ENCODE peak calls at places on chromosomes 11 and 22, in four cellular contexts. One of them, this sample, is unnamed. For H3K4me1, the result is how much of the 10 kb centered on the place peaks cover.

GRCh38 chr11:113387605-113388211 is at the start of gene ANKK1:
- DNase-seq in mucosa of descending colon: peak
- DNase-seq in CD8-positive, alpha-beta memory T cell: no peak
- DNase-seq in HAP-1: no peak
- DNase-seq in this sample: no peak

GRCh38 chr11:2512431-2513407 is 67.9 kb downstream of the KCNQ1 start:
- DNase-seq in mucosa of descending colon: no peak
- DNase-seq in CD8-positive, alpha-beta memory T cell: no peak
- DNase-seq in HAP-1: no peak
- DNase-seq in this sample: peak

GRCh38 chr11:61756452-61757212 is 4.2 kb downstream of the MYRF start:
- DNase-seq in mucosa of descending colon: peak
- DNase-seq in CD8-positive, alpha-beta memory T cell: no peak
- DNase-seq in HAP-1: no peak
- DNase-seq in this sample: no peak

GRCh38 chr22:39622881-39623367 is 52.4 kb downstream of the CACNA1I start:
- DNase-seq in mucosa of descending colon: peak
- DNase-seq in CD8-positive, alpha-beta memory T cell: peak
- DNase-seq in HAP-1: peak
- DNase-seq in this sample: peak

GRCh38 chr11:31802990-31803812 is 7.9 kb downstream of the PAX6 start:
- DNase-seq in mucosa of descending colon: no peak
- DNase-seq in CD8-positive, alpha-beta memory T cell: no peak
- DNase-seq in HAP-1: no peak
- DNase-seq in this sample: no peak

GRCh38 chr11:96763244-96763643 is 373.4 kb downstream of the JRKL start:
- DNase-seq in mucosa of descending colon: no peak
- DNase-seq in CD8-positive, alpha-beta memory T cell: no peak
- DNase-seq in HAP-1: no peak
- DNase-seq in this sample: no peak

GRCh38 chr22:46462726-46463371 is 74.6 kb downstream of the CELSR1 start:
- DNase-seq in mucosa of descending colon: no peak
- DNase-seq in CD8-positive, alpha-beta memory T cell: no peak
- DNase-seq in HAP-1: no peak
- DNase-seq in this sample: no peak

GRCh38 chr22:47625531-47626427 is 863.3 kb downstream of the TBC1D22A start:
- DNase-seq in mucosa of descending colon: no peak
- DNase-seq in CD8-positive, alpha-beta memory T cell: no peak
- DNase-seq in HAP-1: no peak
- DNase-seq in this sample: no peak

GRCh38 chr11:62142921-62143320 is 19.1 kb downstream of the INCENP start:
- DNase-seq in mucosa of descending colon: no peak
- DNase-seq in CD8-positive, alpha-beta memory T cell: no peak
- DNase-seq in HAP-1: no peak
- DNase-seq in this sample: peak

GRCh38 chr22:46133588-46133855 is 16.8 kb upstream of the PPARA start:
- DNase-seq in mucosa of descending colon: no peak
- DNase-seq in CD8-positive, alpha-beta memory T cell: no peak
- DNase-seq in HAP-1: no peak
- DNase-seq in this sample: no peak

GRCh38 chr22:49659281-49659923 is 168.3 kb downstream of the BRD1 start:
- DNase-seq in mucosa of descending colon: no peak
- DNase-seq in CD8-positive, alpha-beta memory T cell: no peak
- DNase-seq in HAP-1: no peak
- DNase-seq in this sample: peak

GRCh38 chr11:88208742-88209141 is 33.5 kb upstream of the RAB38 start:
- DNase-seq in mucosa of descending colon: peak
- DNase-seq in CD8-positive, alpha-beta memory T cell: no peak
- DNase-seq in HAP-1: no peak
- DNase-seq in this sample: no peak

GRCh38 chr22:39932918-39933649 is 27.1 kb upstream of the TMA7B start:
- DNase-seq in mucosa of descending colon: peak
- DNase-seq in CD8-positive, alpha-beta memory T cell: peak
- DNase-seq in HAP-1: no peak
- DNase-seq in this sample: no peak

GRCh38 chr11:117911694-117912093 is 17.5 kb downstream of the TMPRSS13 start:
- DNase-seq in mucosa of descending colon: no peak
- DNase-seq in CD8-positive, alpha-beta memory T cell: no peak
- DNase-seq in HAP-1: no peak
- DNase-seq in this sample: no peak

GRCh38 chr22:42743501-42743991 is 22.9 kb upstream of the A4GALT start:
- DNase-seq in mucosa of descending colon: peak
- DNase-seq in CD8-positive, alpha-beta memory T cell: no peak
- DNase-seq in HAP-1: peak
- DNase-seq in this sample: peak

GRCh38 chr22:41762980-41763779 is 37.3 kb upstream of the CCDC134 start:
- DNase-seq in mucosa of descending colon: peak
- DNase-seq in CD8-positive, alpha-beta memory T cell: peak
- DNase-seq in HAP-1: peak
- DNase-seq in this sample: no peak

GRCh38 chr22:45889539-45890350 is 87.2 kb downstream of the WNT7B start:
- DNase-seq in mucosa of descending colon: peak
- DNase-seq in CD8-positive, alpha-beta memory T cell: no peak
- DNase-seq in HAP-1: no peak
- DNase-seq in this sample: peak

GRCh38 chr11:70736461-70736860 is 338.1 kb downstream of the CTTN start:
- DNase-seq in mucosa of descending colon: no peak
- DNase-seq in CD8-positive, alpha-beta memory T cell: no peak
- DNase-seq in HAP-1: no peak
- DNase-seq in this sample: no peak

GRCh38 chr22:45612451-45612901 is 59.2 kb upstream of the ATXN10 start:
- DNase-seq in mucosa of descending colon: no peak
- DNase-seq in CD8-positive, alpha-beta memory T cell: peak
- DNase-seq in HAP-1: no peak
- DNase-seq in this sample: peak

GRCh38 chr22:23411739-23412138 is 168.4 kb downstream of the IGLL1 start:
- DNase-seq in mucosa of descending colon: no peak
- DNase-seq in CD8-positive, alpha-beta memory T cell: no peak
- DNase-seq in HAP-1: no peak
- DNase-seq in this sample: no peak

GRCh38 chr11:35622070-35622469 is 3.8 kb downstream of the FJX1 start:
- DNase-seq in mucosa of descending colon: no peak
- DNase-seq in CD8-positive, alpha-beta memory T cell: no peak
- DNase-seq in HAP-1: no peak
- DNase-seq in this sample: no peak

GRCh38 chr11:30346068-30346688 is 23.3 kb downstream of the ARL14EP start:
- DNase-seq in mucosa of descending colon: peak
- DNase-seq in CD8-positive, alpha-beta memory T cell: no peak
- DNase-seq in HAP-1: peak
- DNase-seq in this sample: no peak

GRCh38 chr11:116046127-116046526 is 541.9 kb upstream of the CADM1 start:
- DNase-seq in mucosa of descending colon: no peak
- DNase-seq in CD8-positive, alpha-beta memory T cell: no peak
- DNase-seq in HAP-1: no peak
- DNase-seq in this sample: no peak

GRCh38 chr11:86050310-86050709 is 18.6 kb downstream of the PICALM start:
- DNase-seq in mucosa of descending colon: no peak
- DNase-seq in CD8-positive, alpha-beta memory T cell: no peak
- DNase-seq in HAP-1: no peak
- DNase-seq in this sample: no peak
- H3K4me1 ChIP-seq in mucosa of descending colon: under half
- H3K4me1 ChIP-seq in CD8-positive, alpha-beta memory T cell: half or more
- H3K4me1 ChIP-seq in HAP-1: under half
- H3K4me1 ChIP-seq in this sample: half or more

DNA sequence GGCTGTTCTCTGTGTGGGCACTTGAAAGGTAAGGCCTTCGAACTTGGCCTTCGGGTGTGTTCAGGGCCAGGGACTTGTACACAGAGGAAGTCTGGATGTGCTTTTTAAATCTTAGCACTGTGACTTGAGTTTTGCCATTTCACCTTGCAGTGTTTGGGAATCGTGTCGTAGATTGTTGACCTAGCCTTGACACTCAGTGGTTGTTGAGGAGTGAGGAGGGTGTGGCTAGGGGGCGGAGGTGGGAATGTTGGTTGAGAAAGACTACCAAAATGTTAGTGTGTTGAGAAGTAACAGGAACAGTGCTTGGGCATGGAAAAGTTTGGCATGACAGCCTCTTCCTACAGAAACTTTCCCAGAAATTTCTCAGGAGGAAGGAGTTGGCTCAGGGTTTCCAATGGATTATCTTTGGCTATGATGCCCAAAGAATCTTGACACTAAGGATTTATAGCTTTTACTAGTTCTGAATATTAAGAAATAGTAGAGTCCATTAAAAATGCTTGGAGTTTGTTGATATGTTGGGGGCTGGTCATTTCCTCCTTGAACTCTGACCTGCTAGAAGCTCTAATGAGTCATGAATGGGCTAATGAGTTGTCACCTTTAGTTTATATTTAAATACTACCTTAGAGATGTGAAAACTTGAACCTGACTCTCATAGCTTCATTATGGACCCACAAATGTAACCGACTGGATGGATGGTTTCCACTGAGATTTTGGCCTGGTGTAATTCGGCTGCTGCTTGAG is 40.6 kb downstream of the BARX2 start:
- DNase-seq in mucosa of descending colon: peak
- DNase-seq in CD8-positive, alpha-beta memory T cell: no peak
- DNase-seq in HAP-1: no peak
- DNase-seq in this sample: no peak
- H3K4me1 ChIP-seq in mucosa of descending colon: under half
- H3K4me1 ChIP-seq in CD8-positive, alpha-beta memory T cell: under half
- H3K4me1 ChIP-seq in HAP-1: under half
- H3K4me1 ChIP-seq in this sample: under half

DNA sequence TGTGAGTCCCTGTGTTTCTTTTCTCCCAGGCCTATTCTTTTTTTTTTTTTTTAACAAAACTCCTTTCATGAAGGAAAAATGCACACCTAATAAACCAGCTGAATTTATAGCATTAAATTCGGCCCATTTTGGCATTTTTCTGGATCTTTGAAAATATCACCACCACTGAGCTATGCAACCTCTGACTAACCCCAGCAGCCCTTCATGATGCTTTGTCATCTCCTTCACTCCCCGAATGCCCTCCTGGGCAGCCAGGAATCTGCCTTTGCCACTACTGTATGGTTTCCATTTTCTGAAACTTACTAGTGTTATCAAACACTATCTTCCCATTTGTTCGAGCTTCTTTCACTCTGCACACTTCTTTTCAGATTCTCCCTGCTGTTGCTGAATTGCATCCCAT is 97.9 kb downstream of the ZNF280B start:
- DNase-seq in mucosa of descending colon: no peak
- DNase-seq in CD8-positive, alpha-beta memory T cell: no peak
- DNase-seq in HAP-1: no peak
- DNase-seq in this sample: no peak
- H3K4me1 ChIP-seq in mucosa of descending colon: under half
- H3K4me1 ChIP-seq in CD8-positive, alpha-beta memory T cell: under half
- H3K4me1 ChIP-seq in HAP-1: under half
- H3K4me1 ChIP-seq in this sample: under half

DNA sequence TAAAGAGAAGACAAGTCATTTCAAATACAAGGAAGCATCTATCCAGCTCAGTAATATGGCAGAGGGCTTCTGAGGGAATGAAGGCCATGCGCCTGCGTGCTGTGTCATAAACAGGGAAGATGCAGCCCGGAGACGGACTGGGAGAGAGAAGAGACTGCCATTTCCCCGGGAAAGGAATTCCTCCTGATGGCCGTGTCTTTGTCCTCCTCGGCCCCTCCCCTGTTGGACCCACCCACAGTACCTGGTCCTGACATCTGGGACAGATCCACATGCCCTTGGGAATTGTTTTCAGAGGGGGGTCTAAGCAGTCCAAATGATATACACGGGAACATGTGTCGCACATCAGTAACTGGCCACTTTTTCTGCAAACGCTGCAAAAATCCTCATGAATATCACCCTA is 15.5 kb downstream of the LARGE2 start:
- DNase-seq in mucosa of descending colon: no peak
- DNase-seq in CD8-positive, alpha-beta memory T cell: no peak
- DNase-seq in HAP-1: no peak
- DNase-seq in this sample: no peak
- H3K4me1 ChIP-seq in mucosa of descending colon: under half
- H3K4me1 ChIP-seq in CD8-positive, alpha-beta memory T cell: under half
- H3K4me1 ChIP-seq in HAP-1: under half
- H3K4me1 ChIP-seq in this sample: under half

DNA sequence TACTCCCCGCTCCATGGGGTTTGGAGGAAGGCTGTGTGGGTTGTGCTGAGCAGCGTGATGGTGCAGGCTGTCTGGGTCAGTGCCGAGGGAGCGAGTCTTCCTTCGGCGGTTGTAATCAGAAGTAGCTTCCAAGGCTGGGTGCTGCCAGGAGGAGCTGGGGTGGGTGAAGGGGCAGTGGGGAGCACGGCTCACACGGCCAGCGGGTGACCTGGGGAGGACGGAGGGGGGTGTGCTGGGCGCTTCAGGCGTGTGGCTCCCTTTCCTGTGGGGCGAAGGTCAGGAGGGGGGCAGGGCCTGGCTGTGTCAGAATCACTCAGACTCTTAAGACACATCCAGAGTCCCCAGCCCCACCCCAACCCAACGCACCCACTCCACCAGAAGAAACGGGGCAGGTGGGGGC is 60.2 kb downstream of the LRP5 start:
- DNase-seq in mucosa of descending colon: no peak
- DNase-seq in CD8-positive, alpha-beta memory T cell: no peak
- DNase-seq in HAP-1: no peak
- DNase-seq in this sample: no peak
- H3K4me1 ChIP-seq in mucosa of descending colon: under half
- H3K4me1 ChIP-seq in CD8-positive, alpha-beta memory T cell: under half
- H3K4me1 ChIP-seq in HAP-1: under half
- H3K4me1 ChIP-seq in this sample: half or more

DNA sequence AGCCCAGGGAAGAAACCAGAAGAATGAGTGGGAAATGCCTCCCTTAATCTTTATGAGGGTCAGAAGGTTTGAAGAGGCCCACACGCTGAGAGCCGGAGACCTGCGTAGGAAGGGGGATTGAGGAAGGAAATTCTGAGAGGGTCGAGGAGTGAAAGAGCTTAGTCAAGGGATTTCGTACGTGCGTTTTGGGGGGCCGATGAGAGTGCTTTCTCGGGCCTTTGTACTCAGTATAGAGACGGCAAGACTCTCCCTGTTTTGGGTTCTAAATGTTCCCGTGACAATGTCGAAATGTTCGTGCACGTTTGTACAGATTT is 459 bp downstream of the C11orf58 start:
- DNase-seq in mucosa of descending colon: no peak
- DNase-seq in CD8-positive, alpha-beta memory T cell: no peak
- DNase-seq in HAP-1: no peak
- DNase-seq in this sample: no peak
- H3K4me1 ChIP-seq in mucosa of descending colon: under half
- H3K4me1 ChIP-seq in CD8-positive, alpha-beta memory T cell: under half
- H3K4me1 ChIP-seq in HAP-1: under half
- H3K4me1 ChIP-seq in this sample: under half